ENCODE peak calls at places on chromosomes 7 and 10, in five cellular contexts. One of them, this sample, is unnamed.

GRCh38 chr7:148983220-148984146 is 44.8 kb downstream of the PDIA4 start:
- DNase-seq in AG09319: peak
- DNase-seq in SK-MEL-5: peak
- DNase-seq in islet precursor cell: peak
- DNase-seq in brain microvascular endothelial cell: peak
- DNase-seq in this sample: peak

GRCh38 chr7:157577796-157578339 is 241.1 kb downstream of the DNAJB6 start:
- DNase-seq in SK-MEL-5: no peak
- DNase-seq in islet precursor cell: no peak
- DNase-seq in brain microvascular endothelial cell: no peak
- DNase-seq in AG09319: no peak
- DNase-seq in this sample: no peak

GRCh38 chr7:30470163-30470770 is 8.3 kb downstream of the NOD1 start:
- DNase-seq in brain microvascular endothelial cell: peak
- DNase-seq in SK-MEL-5: no peak
- DNase-seq in islet precursor cell: no peak
- DNase-seq in AG09319: no peak
- DNase-seq in this sample: no peak

GRCh38 chr7:6556196-6556595 is 4.9 kb upstream of the GRID2IP start:
- DNase-seq in SK-MEL-5: no peak
- DNase-seq in islet precursor cell: no peak
- DNase-seq in AG09319: no peak
- DNase-seq in brain microvascular endothelial cell: no peak
- DNase-seq in this sample: no peak

GRCh38 chr7:35359423-35359822 is 105.5 kb upstream of the TBX20 start:
- DNase-seq in AG09319: no peak
- DNase-seq in brain microvascular endothelial cell: no peak
- DNase-seq in islet precursor cell: no peak
- DNase-seq in SK-MEL-5: no peak
- DNase-seq in this sample: no peak

GRCh38 chr10:97869091-97870042 is 19.7 kb downstream of the GOLGA7B start:
- DNase-seq in AG09319: peak
- DNase-seq in islet precursor cell: peak
- DNase-seq in brain microvascular endothelial cell: peak
- DNase-seq in SK-MEL-5: peak
- DNase-seq in this sample: peak

GRCh38 chr10:59538623-59539022 is 171.0 kb downstream of the SLC16A9 start:
- DNase-seq in AG09319: no peak
- DNase-seq in islet precursor cell: no peak
- DNase-seq in SK-MEL-5: no peak
- DNase-seq in brain microvascular endothelial cell: no peak
- DNase-seq in this sample: no peak

GRCh38 chr7:57165285-57165899 is 33.2 kb upstream of the ZNF479 start:
- DNase-seq in islet precursor cell: no peak
- DNase-seq in AG09319: no peak
- DNase-seq in SK-MEL-5: no peak
- DNase-seq in brain microvascular endothelial cell: no peak
- DNase-seq in this sample: no peak

GRCh38 chr7:127252380-127252718 is 392 bp downstream of the GRM8 start:
- DNase-seq in AG09319: no peak
- DNase-seq in islet precursor cell: no peak
- DNase-seq in brain microvascular endothelial cell: no peak
- DNase-seq in SK-MEL-5: no peak
- DNase-seq in this sample: no peak

GRCh38 chr7:38574121-38574520 is 57.1 kb downstream of the AMPH start:
- DNase-seq in AG09319: no peak
- DNase-seq in islet precursor cell: no peak
- DNase-seq in SK-MEL-5: no peak
- DNase-seq in brain microvascular endothelial cell: peak
- DNase-seq in this sample: no peak

GRCh38 chr7:152706465-152706864 is 30.5 kb upstream of the XRCC2 start:
- DNase-seq in brain microvascular endothelial cell: no peak
- DNase-seq in SK-MEL-5: peak
- DNase-seq in AG09319: no peak
- DNase-seq in islet precursor cell: no peak
- DNase-seq in this sample: no peak

GRCh38 chr7:22371878-22372277 is 14.9 kb upstream of the RAPGEF5 start:
- DNase-seq in SK-MEL-5: no peak
- DNase-seq in AG09319: no peak
- DNase-seq in brain microvascular endothelial cell: no peak
- DNase-seq in islet precursor cell: no peak
- DNase-seq in this sample: no peak

GRCh38 chr10:44997105-44997748 is 3.5 kb upstream of the ZNF22 start:
- DNase-seq in brain microvascular endothelial cell: no peak
- DNase-seq in AG09319: no peak
- DNase-seq in SK-MEL-5: no peak
- DNase-seq in islet precursor cell: no peak
- DNase-seq in this sample: no peak

GRCh38 chr7:73704640-73705550 is 14.6 kb downstream of the STX1A start:
- DNase-seq in AG09319: no peak
- DNase-seq in islet precursor cell: no peak
- DNase-seq in brain microvascular endothelial cell: peak
- DNase-seq in SK-MEL-5: no peak
- DNase-seq in this sample: no peak

GRCh38 chr10:98263088-98263487 is 4.9 kb downstream of the LOXL4 start:
- DNase-seq in SK-MEL-5: no peak
- DNase-seq in AG09319: no peak
- DNase-seq in brain microvascular endothelial cell: no peak
- DNase-seq in islet precursor cell: no peak
- DNase-seq in this sample: no peak

GRCh38 chr7:19491821-19492452 is 216.9 kb downstream of the POLR1F start:
- DNase-seq in SK-MEL-5: peak
- DNase-seq in AG09319: peak
- DNase-seq in islet precursor cell: no peak
- DNase-seq in brain microvascular endothelial cell: peak
- DNase-seq in this sample: peak

GRCh38 chr10:1521741-1522140 is 215.6 kb downstream of the ADARB2 start:
- DNase-seq in SK-MEL-5: no peak
- DNase-seq in islet precursor cell: no peak
- DNase-seq in brain microvascular endothelial cell: no peak
- DNase-seq in AG09319: no peak
- DNase-seq in this sample: no peak

GRCh38 chr10:36380538-36380937 is 738.4 kb upstream of the FZD8 start:
- DNase-seq in AG09319: no peak
- DNase-seq in brain microvascular endothelial cell: no peak
- DNase-seq in SK-MEL-5: no peak
- DNase-seq in islet precursor cell: no peak
- DNase-seq in this sample: no peak

This sample was measured in foreskin melanocyte.